ENCODE peak calls at places on chromosomes 12 and 14, in four cellular contexts. Y is glomerular endothelial cell, D is tibial artery, B is substantia nigra. Q is an unnamed sample.

GRCh38 chr12:1528791-1529190 is 65.6 kb downstream of the FBXL14 start:
- DNase-seq in Y (no peak), D (no peak), B (no peak), Q (no peak)

GRCh38 chr12:68568878-68569569 is 41.7 kb upstream of the RAP1B start:
- DNase-seq in Y (no peak), D (no peak), B (no peak), Q (no peak)

GRCh38 chr12:31106101-31106803 is 32.6 kb downstream of the DDX11 start:
- DNase-seq in B (no peak), Y (no peak), D (no peak), Q (no peak)

GRCh38 chr12:64273527-64274403 is 51.7 kb upstream of the KICS2 start:
- DNase-seq in D (no peak), Y (no peak), B (peak; percentile 21), Q (no peak)

GRCh38 chr14:101372894-101373640 is 188.2 kb upstream of the DIO3 start:
- DNase-seq in B (no peak), D (no peak), Y (no peak), Q (no peak)

GRCh38 chr12:117857632-117858274 is 111.0 kb downstream of the KSR2 start:
- DNase-seq in Y (peak; percentile 29), D (no peak), B (no peak), Q (no peak)

GRCh38 chr14:34093878-34094277 is 143.0 kb upstream of the EGLN3 start:
- DNase-seq in D (no peak), Y (no peak), B (no peak), Q (no peak)

GRCh38 chr12:83016226-83016835 is 329.6 kb downstream of the TMTC2 start:
- DNase-seq in Y (no peak), D (no peak), B (no peak), Q (no peak)

GRCh38 chr14:69287096-69287991 is 27.4 kb downstream of the GALNT16 start:
- DNase-seq in D (no peak), B (no peak), Y (no peak), Q (no peak)

GRCh38 chr14:73397810-73398209 is 60.5 kb downstream of the NUMB start:
- DNase-seq in B (no peak), D (no peak), Y (no peak), Q (no peak)

GRCh38 chr12:14327717-14328116 is 37.8 kb upstream of the ATF7IP start:
- DNase-seq in Y (no peak), B (no peak), D (no peak), Q (no peak)

GRCh38 chr14:24095196-24096068 is 1.3 kb downstream of the PCK2 start:
- DNase-seq in D (peak; percentile 71), B (peak; percentile 21), Y (no peak), Q (no peak)

GRCh38 chr12:64824500-64825142 is at the start of gene TBC1D30:
- DNase-seq in D (no peak), Y (no peak), B (peak; percentile 12), Q (no peak)

GRCh38 chr14:104824353-104824997 is 23.6 kb downstream of the ZBTB42 start:
- DNase-seq in D (no peak), B (no peak), Y (no peak), Q (no peak)

GRCh38 chr12:25377475-25378179 is 126.9 kb upstream of the KRAS start:
- DNase-seq in Y (no peak), B (no peak), D (no peak), Q (no peak)

GRCh38 chr14:59229653-59230406 is 41.4 kb downstream of the DAAM1 start:
- DNase-seq in Y (no peak), B (no peak), D (no peak), Q (no peak)

GRCh38 chr12:69243099-69244084 is 4.0 kb downstream of the CPSF6 start:
- DNase-seq in B (no peak), Y (no peak), D (no peak), Q (no peak)

GRCh38 chr14:19799880-19800279 is 3.7 kb upstream of the OR4N2 start:
- DNase-seq in D (no peak), Y (no peak), B (peak; percentile 20), Q (no peak)

GRCh38 chr12:120262852-120263724 is 2.4 kb downstream of the PXN start:
- DNase-seq in Y (no peak), B (peak; percentile 39), D (no peak), Q (peak; percentile 79)

GRCh38 chr12:64568313-64568712 is 42.0 kb upstream of the RASSF3 start:
- DNase-seq in D (no peak), B (no peak), Y (no peak), Q (no peak)

GRCh38 chr12:88391556-88391955 is 188.7 kb downstream of the KITLG start:
- DNase-seq in B (no peak), Y (no peak), D (no peak), Q (no peak)

GRCh38 chr12:49188916-49189367 is at the start of gene TUBA1A:
- DNase-seq in B (peak; percentile 95), D (peak; percentile 96), Y (peak; percentile 92), Q (peak; percentile 98)

GRCh38 chr12:102722147-102722546 is 194.9 kb downstream of the PAH start:
- DNase-seq in B (no peak), Y (no peak), D (no peak), Q (no peak)

GRCh38 chr14:89543420-89543790 is 126.4 kb upstream of the FOXN3 start:
- DNase-seq in D (no peak), Y (no peak), B (peak; percentile 20), Q (no peak)